ENCODE peak calls at places on chromosomes 5 and 9, in nine cellular contexts. P, B, D, E, O, Y, X, C and Z are unnamed samples. For H3K4me1, the result is how much of the 10 kb centered on the place peaks cover.

GRCh38 chr5:126519637-126520592 is 75.1 kb downstream of the ALDH7A1 start:
- DNase-seq in P (no peak), B (no peak), D (no peak), E (peak), O (no peak), Y (no peak), X (peak), C (no peak), Z (no peak)

GRCh38 chr9:37996050-37996811 is 72.8 kb downstream of the SHB start:
- DNase-seq in P (no peak), B (no peak), D (no peak), E (no peak), O (no peak), Y (no peak), X (peak), C (no peak), Z (no peak)

GRCh38 chr9:111937301-111937700 is 40.7 kb downstream of the UGCG start:
- DNase-seq in P (no peak), B (no peak), D (no peak), E (no peak), O (no peak), Y (no peak), X (no peak), C (no peak), Z (no peak)

GRCh38 chr9:106478312-106479099 is 384.5 kb upstream of the ZNF462 start:
- DNase-seq in P (no peak), B (no peak), D (no peak), E (no peak), O (no peak), Y (no peak), X (no peak), C (no peak), Z (no peak)

GRCh38 chr5:103505581-103506305 is 56.8 kb downstream of the NUDT12 start:
- DNase-seq in P (no peak), B (no peak), D (no peak), E (no peak), O (no peak), Y (no peak), X (no peak), C (no peak), Z (peak)

GRCh38 chr9:15240927-15241326 is 66.1 kb downstream of the TTC39B start:
- DNase-seq in P (no peak), B (no peak), D (no peak), E (no peak), O (no peak), Y (no peak), X (no peak), C (no peak), Z (no peak)

GRCh38 chr5:124825250-124825982 is 79.0 kb upstream of the ZNF608 start:
- DNase-seq in P (no peak), B (no peak), D (peak), E (no peak), O (no peak), Y (no peak), X (no peak), C (no peak), Z (no peak)

GRCh38 chr9:124197177-124198095 is 60.3 kb upstream of the NEK6 start:
- DNase-seq in P (no peak), B (no peak), D (peak), E (no peak), O (no peak), Y (peak), X (no peak), C (no peak), Z (no peak)

GRCh38 chr5:72390836-72391235 is 70.7 kb downstream of the PTCD2 start:
- DNase-seq in P (no peak), B (no peak), D (no peak), E (no peak), O (no peak), Y (no peak), X (no peak), C (no peak), Z (no peak)

GRCh38 chr5:143600396-143601075 is 197.1 kb upstream of the NR3C1 start:
- DNase-seq in P (no peak), B (no peak), D (no peak), E (no peak), O (no peak), Y (no peak), X (no peak), C (no peak), Z (no peak)

GRCh38 chr9:117344892-117345660 is 69.8 kb downstream of the ASTN2 start:
- DNase-seq in P (no peak), B (no peak), D (no peak), E (no peak), O (peak), Y (no peak), X (peak), C (no peak), Z (peak)

GRCh38 chr5:172579403-172579990 is 61.6 kb upstream of the NEURL1B start:
- DNase-seq in P (no peak), B (no peak), D (no peak), E (no peak), O (no peak), Y (no peak), X (no peak), C (no peak), Z (no peak)

GRCh38 chr9:117487555-117488175 is 72.8 kb upstream of the ASTN2 start:
- DNase-seq in P (no peak), B (peak), D (peak), E (peak), O (peak), Y (peak), X (peak), C (peak), Z (peak)

GRCh38 chr5:154168395-154168794 is 22.1 kb upstream of the GALNT10 start:
- DNase-seq in P (no peak), B (no peak), D (no peak), E (no peak), O (no peak), Y (no peak), X (no peak), C (no peak), Z (no peak)

GRCh38 chr9:87606921-87607521 is 109.4 kb downstream of the DAPK1 start:
- DNase-seq in P (no peak), B (peak), D (no peak), E (no peak), O (peak), Y (no peak), X (no peak), C (no peak), Z (peak)

GRCh38 chr9:136254381-136255165 is 9.0 kb upstream of the QSOX2 start:
- DNase-seq in P (no peak), B (no peak), D (no peak), E (no peak), O (no peak), Y (no peak), X (no peak), C (no peak), Z (no peak)

GRCh38 chr5:107593009-107593408 is 77.7 kb downstream of the EFNA5 start:
- DNase-seq in P (no peak), B (no peak), D (no peak), E (no peak), O (no peak), Y (no peak), X (peak), C (no peak), Z (no peak)

GRCh38 chr5:12017037-12017436 is 112.8 kb upstream of the CTNND2 start:
- DNase-seq in P (no peak), B (no peak), D (no peak), E (no peak), O (peak), Y (no peak), X (no peak), C (no peak), Z (no peak)

GRCh38 chr5:142717582-142718215 is 31.8 kb upstream of the FGF1 start:
- DNase-seq in P (no peak), B (peak), D (no peak), E (no peak), O (peak), Y (no peak), X (peak), C (no peak), Z (peak)

GRCh38 chr9:87116492-87116891 is 169.2 kb upstream of the GAS1 start:
- DNase-seq in P (no peak), B (no peak), D (no peak), E (no peak), O (no peak), Y (no peak), X (no peak), C (no peak), Z (no peak)

GRCh38 chr9:6302417-6302816 is 25.8 kb upstream of the TPD52L3 start:
- DNase-seq in P (no peak), B (peak), D (no peak), E (no peak), O (no peak), Y (no peak), X (no peak), C (no peak), Z (peak)

GRCh38 chr5:142644640-142645361 is 41.1 kb downstream of the FGF1 start:
- DNase-seq in P (peak), B (peak), D (no peak), E (no peak), O (no peak), Y (no peak), X (no peak), C (peak), Z (peak)

GRCh38 chr5:104189909-104190308 is 627.3 kb upstream of the NUDT12 start:
- DNase-seq in P (no peak), B (peak), D (no peak), E (no peak), O (no peak), Y (no peak), X (peak), C (no peak), Z (no peak)

GRCh38 chr5:143316844-143317631 is 86.4 kb downstream of the NR3C1 start:
- DNase-seq in P (no peak), B (peak), D (no peak), E (no peak), O (no peak), Y (no peak), X (peak), C (no peak), Z (no peak)

GRCh38 chr9:34125681-34126206 is 754 bp downstream of the DCAF12 start:
- DNase-seq in P (no peak), B (no peak), D (peak), E (no peak), O (peak), Y (no peak), X (peak), C (no peak), Z (no peak)

GRCh38 chr9:100581661-100582060 is 3.8 kb downstream of the CAVIN4 start:
- DNase-seq in P (no peak), B (no peak), D (no peak), E (peak), O (no peak), Y (no peak), X (no peak), C (no peak), Z (no peak)

GRCh38 chr9:100579665-100580064 is 1.8 kb downstream of the CAVIN4 start:
- DNase-seq in P (no peak), B (no peak), D (no peak), E (no peak), O (no peak), Y (no peak), X (no peak), C (no peak), Z (no peak)

GRCh38 chr9:100583019-100583802 is 5.3 kb downstream of the CAVIN4 start:
- DNase-seq in P (no peak), B (no peak), D (no peak), E (no peak), O (no peak), Y (no peak), X (no peak), C (no peak), Z (no peak)

GRCh38 chr9:100580255-100580654 is 2.4 kb downstream of the CAVIN4 start:
- DNase-seq in P (no peak), B (no peak), D (no peak), E (peak), O (no peak), Y (no peak), X (no peak), C (no peak), Z (no peak)

GRCh38 chr9:100581081-100581480 is 3.2 kb downstream of the CAVIN4 start:
- DNase-seq in P (no peak), B (no peak), D (no peak), E (no peak), O (no peak), Y (no peak), X (no peak), C (no peak), Z (no peak)
- H3K4me1 ChIP-seq in P (under half), B (under half), D (under half), E (under half), O (under half), Y (under half), X (under half), C (under half), Z (under half)

DNA sequence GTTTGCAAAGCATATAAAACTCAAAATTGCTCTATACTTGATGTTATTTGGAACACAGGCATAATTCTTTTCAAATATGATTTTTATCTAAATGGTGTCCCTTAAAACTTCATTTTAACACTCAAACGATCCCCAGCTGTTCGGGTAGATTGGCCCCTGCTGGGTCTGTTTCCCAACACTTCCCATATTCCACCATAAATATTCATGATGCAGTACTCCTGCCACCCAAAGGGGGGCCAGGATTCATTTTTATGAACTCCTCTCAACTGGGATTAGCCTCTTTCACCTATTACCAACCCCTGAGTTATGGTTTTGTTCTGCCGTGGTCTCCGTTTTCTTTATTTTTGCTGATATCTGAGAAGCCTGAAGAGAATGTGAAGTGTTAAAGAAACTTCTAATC is 383.9 kb downstream of the DMRT2 start:
- DNase-seq in P (no peak), B (no peak), D (no peak), E (no peak), O (no peak), Y (no peak), X (peak), C (no peak), Z (no peak)
- TF ChIP-seq CTCF in P (peak), B (no peak), D (no peak), E (no peak), O (no peak), Y (no peak), X (peak), C (no peak), Z (peak)

GRCh38 chr9:127013597-127013996 is 99.0 kb downstream of the RALGPS1 start:
- DNase-seq in P (no peak), B (no peak), D (no peak), E (no peak), O (no peak), Y (no peak), X (no peak), C (no peak), Z (no peak)

GRCh38 chr9:127011772-127012171 is 97.2 kb downstream of the RALGPS1 start:
- DNase-seq in P (no peak), B (no peak), D (no peak), E (no peak), O (no peak), Y (no peak), X (no peak), C (no peak), Z (no peak)

GRCh38 chr9:127012250-127012649 is 97.7 kb downstream of the RALGPS1 start:
- DNase-seq in P (no peak), B (no peak), D (no peak), E (no peak), O (no peak), Y (no peak), X (no peak), C (no peak), Z (no peak)

GRCh38 chr9:127015926-127016512 is 101.4 kb downstream of the RALGPS1 start:
- DNase-seq in P (no peak), B (no peak), D (no peak), E (no peak), O (no peak), Y (no peak), X (no peak), C (no peak), Z (no peak)

GRCh38 chr9:127014210-127014609 is 99.6 kb downstream of the RALGPS1 start:
- DNase-seq in P (no peak), B (no peak), D (no peak), E (no peak), O (no peak), Y (no peak), X (no peak), C (no peak), Z (no peak)
- H3K4me1 ChIP-seq in P (under half), B (under half), D (under half), E (under half), O (under half), Y (under half), X (under half), C (under half), Z (under half)

GRCh38 chr5:115309751-115310370 is 13.4 kb upstream of the CCDC112 start:
- DNase-seq in P (peak), B (peak), D (no peak), E (no peak), O (peak), Y (no peak), X (no peak), C (no peak), Z (peak)
- TF ChIP-seq CTCF in P (peak), B (no peak), D (peak), E (peak), O (peak), Y (no peak), X (peak), C (peak), Z (peak)

GRCh38 chr5:157309796-157310195 is 43.9 kb downstream of the CYFIP2 start:
- DNase-seq in P (no peak), B (no peak), D (no peak), E (no peak), O (peak), Y (no peak), X (no peak), C (no peak), Z (no peak)
- H3K4me1 ChIP-seq in P (under half), B (under half), D (under half), E (under half), O (under half), Y (under half), X (under half), C (under half), Z (under half)

DNA sequence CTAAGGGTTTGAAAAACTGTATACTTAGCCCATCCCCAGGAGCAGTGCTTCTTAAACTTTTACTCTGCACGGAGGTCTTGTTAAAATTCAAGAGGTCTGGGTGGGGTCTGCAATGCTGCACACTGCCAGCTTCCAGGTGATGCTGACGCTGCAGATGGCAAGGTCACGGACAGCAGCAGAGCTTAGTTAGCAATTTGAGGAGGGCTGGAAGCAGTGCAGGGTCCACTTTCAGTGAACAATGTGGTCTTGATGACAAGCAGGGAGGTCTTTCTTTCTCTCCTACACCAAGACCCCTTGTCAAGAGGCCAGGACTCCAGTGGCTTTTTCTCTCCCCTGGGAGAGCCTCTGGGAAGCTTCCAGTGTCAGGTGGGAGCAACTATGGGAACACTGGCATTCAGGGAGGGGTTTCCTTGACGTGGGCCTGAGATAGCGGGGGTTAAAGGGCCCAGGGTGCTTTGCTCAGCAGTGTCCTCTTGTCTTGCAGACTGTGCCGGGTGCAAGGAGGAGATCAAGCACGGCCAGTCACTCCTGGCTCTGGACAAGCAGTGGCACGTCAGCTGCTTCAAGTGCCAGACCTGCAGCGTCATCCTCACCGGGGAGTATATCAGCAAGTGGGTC is 65.0 kb upstream of the AFAP1L1 start:
- DNase-seq in P (no peak), B (no peak), D (no peak), E (no peak), O (no peak), Y (no peak), X (no peak), C (no peak), Z (peak)
- TF ChIP-seq CTCF in P (no peak), B (no peak), D (no peak), E (no peak), O (no peak), Y (no peak), X (no peak), C (no peak), Z (no peak)

DNA sequence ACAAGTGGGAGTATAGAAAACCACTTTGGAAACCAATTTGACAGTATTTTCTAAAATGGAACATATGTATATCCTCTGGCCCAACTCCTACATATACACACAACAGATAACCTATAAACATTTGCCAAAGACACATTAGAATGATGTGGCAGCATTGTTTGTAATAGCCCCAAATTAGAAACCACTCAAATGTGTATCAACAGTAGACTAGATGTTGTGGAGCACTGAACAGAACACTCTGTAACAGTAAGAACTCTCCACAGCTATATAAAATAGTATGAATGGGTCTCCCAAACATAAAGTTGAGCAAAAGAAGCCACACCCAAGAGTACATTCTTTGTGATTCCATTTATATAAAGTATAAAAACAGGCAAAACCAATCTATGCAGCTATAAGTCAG is 6.1 kb downstream of the ZNF622 start:
- DNase-seq in P (no peak), B (no peak), D (no peak), E (no peak), O (no peak), Y (no peak), X (no peak), C (no peak), Z (no peak)
- H3K4me1 ChIP-seq in P (under half), B (under half), D (half or more), E (half or more), O (under half), Y (under half), X (under half), C (under half), Z (under half)

GRCh38 chr5:160508780-160509361 is 87.2 kb downstream of the PTTG1 start:
- DNase-seq in P (peak), B (peak), D (no peak), E (peak), O (peak), Y (peak), X (peak), C (no peak), Z (peak)
- TF ChIP-seq CTCF in P (peak), B (peak), D (peak), E (peak), O (peak), Y (peak), X (peak), C (peak), Z (peak)